ENCODE peak calls at places on chromosomes 11 and 22, in five cellular contexts. One of them, this sample, is unnamed.

GRCh38 chr11:11313426-11313825 is 39.6 kb downstream of the CSNK2A3 start:
- DNase-seq in DND-41: no peak
- DNase-seq in CD8-positive, alpha-beta T cell: no peak
- DNase-seq in neural progenitor cell: no peak
- DNase-seq in pancreas: no peak
- DNase-seq in this sample: no peak

GRCh38 chr22:17999851-18000250 is 24.5 kb downstream of the MICAL3 start:
- DNase-seq in DND-41: no peak
- DNase-seq in CD8-positive, alpha-beta T cell: no peak
- DNase-seq in neural progenitor cell: no peak
- DNase-seq in pancreas: no peak
- DNase-seq in this sample: peak; percentile 45

GRCh38 chr11:28228196-28228595 is 120.0 kb downstream of the METTL15 start:
- DNase-seq in DND-41: no peak
- DNase-seq in CD8-positive, alpha-beta T cell: no peak
- DNase-seq in neural progenitor cell: no peak
- DNase-seq in pancreas: no peak
- DNase-seq in this sample: no peak

GRCh38 chr11:11966826-11967668 is 41.4 kb downstream of the DKK3 start:
- DNase-seq in DND-41: peak; percentile 83
- DNase-seq in CD8-positive, alpha-beta T cell: peak; percentile 48
- DNase-seq in neural progenitor cell: peak; percentile 88
- DNase-seq in pancreas: peak; percentile 89
- DNase-seq in this sample: peak; percentile 94

GRCh38 chr22:46617250-46618103 is 2.7 kb upstream of the GRAMD4 start:
- DNase-seq in DND-41: no peak
- DNase-seq in CD8-positive, alpha-beta T cell: no peak
- DNase-seq in neural progenitor cell: no peak
- DNase-seq in pancreas: no peak
- DNase-seq in this sample: peak; percentile 91

GRCh38 chr22:23837911-23838685 is 708 bp downstream of the DERL3 start:
- DNase-seq in DND-41: no peak
- DNase-seq in CD8-positive, alpha-beta T cell: no peak
- DNase-seq in neural progenitor cell: peak; percentile 46
- DNase-seq in pancreas: peak; percentile 79
- DNase-seq in this sample: no peak

GRCh38 chr11:61890536-61891330 is 612 bp downstream of the FADS3 start:
- DNase-seq in DND-41: peak; percentile 41
- DNase-seq in CD8-positive, alpha-beta T cell: peak; percentile 7
- DNase-seq in neural progenitor cell: peak; percentile 71
- DNase-seq in pancreas: peak; percentile 82
- DNase-seq in this sample: peak; percentile 98

GRCh38 chr22:26385164-26385563 is 43.9 kb upstream of the ASPHD2 start:
- DNase-seq in DND-41: no peak
- DNase-seq in CD8-positive, alpha-beta T cell: no peak
- DNase-seq in neural progenitor cell: no peak
- DNase-seq in pancreas: no peak
- DNase-seq in this sample: no peak

GRCh38 chr11:131633978-131634377 is 263.6 kb downstream of the NTM start:
- DNase-seq in DND-41: no peak
- DNase-seq in CD8-positive, alpha-beta T cell: no peak
- DNase-seq in neural progenitor cell: no peak
- DNase-seq in pancreas: no peak
- DNase-seq in this sample: no peak

GRCh38 chr11:94832604-94833238 is 64.6 kb downstream of the AMOTL1 start:
- DNase-seq in DND-41: no peak
- DNase-seq in CD8-positive, alpha-beta T cell: no peak
- DNase-seq in neural progenitor cell: no peak
- DNase-seq in pancreas: no peak
- DNase-seq in this sample: no peak

GRCh38 chr22:41576877-41577276 is 12.8 kb downstream of the PMM1 start:
- DNase-seq in DND-41: peak; percentile 46
- DNase-seq in CD8-positive, alpha-beta T cell: no peak
- DNase-seq in neural progenitor cell: peak; percentile 86
- DNase-seq in pancreas: peak; percentile 79
- DNase-seq in this sample: peak; percentile 93

GRCh38 chr11:128482512-128483191 is 104.7 kb downstream of the ETS1 start:
- DNase-seq in DND-41: peak; percentile 53
- DNase-seq in CD8-positive, alpha-beta T cell: no peak
- DNase-seq in neural progenitor cell: no peak
- DNase-seq in pancreas: no peak
- DNase-seq in this sample: peak; percentile 69

GRCh38 chr11:122319842-122320555 is 204.0 kb upstream of the BLID start:
- DNase-seq in DND-41: no peak
- DNase-seq in CD8-positive, alpha-beta T cell: no peak
- DNase-seq in neural progenitor cell: peak; percentile 51
- DNase-seq in pancreas: no peak
- DNase-seq in this sample: no peak

GRCh38 chr22:30955153-30955552 is 13.4 kb downstream of the MORC2 start:
- DNase-seq in DND-41: no peak
- DNase-seq in CD8-positive, alpha-beta T cell: no peak
- DNase-seq in neural progenitor cell: no peak
- DNase-seq in pancreas: no peak
- DNase-seq in this sample: no peak

GRCh38 chr11:62077136-62077535 is 46.7 kb upstream of the INCENP start:
- DNase-seq in DND-41: no peak
- DNase-seq in CD8-positive, alpha-beta T cell: no peak
- DNase-seq in neural progenitor cell: no peak
- DNase-seq in pancreas: no peak
- DNase-seq in this sample: no peak

GRCh38 chr11:2511421-2512369 is 66.9 kb downstream of the KCNQ1 start:
- DNase-seq in DND-41: no peak
- DNase-seq in CD8-positive, alpha-beta T cell: no peak
- DNase-seq in neural progenitor cell: peak; percentile 1
- DNase-seq in pancreas: peak; percentile 38
- DNase-seq in this sample: peak; percentile 71

GRCh38 chr22:29855611-29856181 is 17.6 kb upstream of the ASCC2 start:
- DNase-seq in DND-41: no peak
- DNase-seq in CD8-positive, alpha-beta T cell: no peak
- DNase-seq in neural progenitor cell: no peak
- DNase-seq in pancreas: no peak
- DNase-seq in this sample: no peak

GRCh38 chr11:45935349-45936064 is 13.1 kb downstream of the LARGE2 start:
- DNase-seq in DND-41: no peak
- DNase-seq in CD8-positive, alpha-beta T cell: no peak
- DNase-seq in neural progenitor cell: no peak
- DNase-seq in pancreas: no peak
- DNase-seq in this sample: no peak

GRCh38 chr11:56905936-56906335 is 82.8 kb upstream of the OR5AK2 start:
- DNase-seq in DND-41: no peak
- DNase-seq in CD8-positive, alpha-beta T cell: no peak
- DNase-seq in neural progenitor cell: no peak
- DNase-seq in pancreas: no peak
- DNase-seq in this sample: no peak

GRCh38 chr11:44622190-44622650 is 56.8 kb downstream of the CD82 start:
- DNase-seq in DND-41: no peak
- DNase-seq in CD8-positive, alpha-beta T cell: no peak
- DNase-seq in neural progenitor cell: no peak
- DNase-seq in pancreas: no peak
- DNase-seq in this sample: peak; percentile 35

GRCh38 chr11:118752654-118753053 is 38.3 kb downstream of the DDX6 start:
- DNase-seq in DND-41: no peak
- DNase-seq in CD8-positive, alpha-beta T cell: no peak
- DNase-seq in neural progenitor cell: no peak
- DNase-seq in pancreas: no peak
- DNase-seq in this sample: no peak

GRCh38 chr11:85133636-85134035 is 493.5 kb downstream of the DLG2 start:
- DNase-seq in DND-41: no peak
- DNase-seq in CD8-positive, alpha-beta T cell: no peak
- DNase-seq in neural progenitor cell: peak; percentile 63
- DNase-seq in pancreas: no peak
- DNase-seq in this sample: no peak

GRCh38 chr11:64619811-64620285 is 28.8 kb downstream of the SLC22A12 start:
- DNase-seq in DND-41: peak; percentile 43
- DNase-seq in CD8-positive, alpha-beta T cell: no peak
- DNase-seq in neural progenitor cell: peak; percentile 56
- DNase-seq in pancreas: peak; percentile 57
- DNase-seq in this sample: peak; percentile 93

GRCh38 chr11:43567396-43567975 is 113.1 kb upstream of the HSD17B12 start:
- DNase-seq in DND-41: peak; percentile 24
- DNase-seq in CD8-positive, alpha-beta T cell: no peak
- DNase-seq in neural progenitor cell: peak; percentile 69
- DNase-seq in pancreas: no peak
- DNase-seq in this sample: peak; percentile 92

GRCh38 chr11:102312656-102313055 is 4.6 kb upstream of the BIRC3 start:
- DNase-seq in DND-41: no peak
- DNase-seq in CD8-positive, alpha-beta T cell: no peak
- DNase-seq in neural progenitor cell: no peak
- DNase-seq in pancreas: no peak
- DNase-seq in this sample: no peak
- H3K4me3 ChIP-seq in DND-41: no peak overlapping the region
- H3K4me3 ChIP-seq in CD8-positive, alpha-beta T cell: no peak overlapping the region
- H3K4me3 ChIP-seq in neural progenitor cell: no peak overlapping the region
- H3K4me3 ChIP-seq in pancreas: peak overlapping the region; percentile 27
- H3K4me3 ChIP-seq in this sample: peak overlapping the region; percentile 63

DNA sequence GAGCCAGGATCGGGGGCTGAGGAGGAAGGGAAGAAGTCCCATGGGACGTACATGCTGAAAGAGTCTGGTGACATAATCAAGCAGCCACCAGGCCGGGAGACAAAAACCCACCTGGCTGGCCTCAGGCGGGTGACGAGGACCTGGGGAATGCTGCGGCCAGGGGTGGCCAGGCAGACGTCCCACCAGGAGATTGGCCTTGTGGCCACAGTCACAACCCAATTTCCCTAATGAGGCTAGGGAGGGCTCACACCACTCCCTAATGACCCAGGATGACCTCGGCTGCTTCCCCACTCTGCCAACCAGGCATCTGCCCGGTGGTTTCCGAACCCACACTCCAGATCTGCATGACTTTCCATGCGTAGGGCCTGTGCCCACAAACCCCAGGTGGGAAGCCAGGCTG is 66.9 kb downstream of the SCUBE1 start:
- DNase-seq in DND-41: no peak
- DNase-seq in CD8-positive, alpha-beta T cell: no peak
- DNase-seq in neural progenitor cell: no peak
- DNase-seq in pancreas: no peak
- DNase-seq in this sample: no peak
- H3K27ac ChIP-seq in DND-41: no peak overlapping the region
- H3K27ac ChIP-seq in CD8-positive, alpha-beta T cell: no peak overlapping the region
- H3K27ac ChIP-seq in neural progenitor cell: no peak overlapping the region
- H3K27ac ChIP-seq in pancreas: no peak overlapping the region
- H3K27ac ChIP-seq in this sample: no peak overlapping the region

GRCh38 chr11:114167355-114168085 is 108.0 kb downstream of the ZBTB16 start:
- DNase-seq in DND-41: no peak
- DNase-seq in CD8-positive, alpha-beta T cell: no peak
- DNase-seq in neural progenitor cell: no peak
- DNase-seq in pancreas: no peak
- DNase-seq in this sample: no peak

GRCh38 chr11:114168691-114169090 is 109.2 kb downstream of the ZBTB16 start:
- DNase-seq in DND-41: no peak
- DNase-seq in CD8-positive, alpha-beta T cell: no peak
- DNase-seq in neural progenitor cell: no peak
- DNase-seq in pancreas: no peak
- DNase-seq in this sample: no peak

GRCh38 chr11:114169321-114169749 is 109.8 kb downstream of the ZBTB16 start:
- DNase-seq in DND-41: no peak
- DNase-seq in CD8-positive, alpha-beta T cell: no peak
- DNase-seq in neural progenitor cell: no peak
- DNase-seq in pancreas: no peak
- DNase-seq in this sample: no peak

GRCh38 chr11:114166897-114167323 is 107.4 kb downstream of the ZBTB16 start:
- DNase-seq in DND-41: no peak
- DNase-seq in CD8-positive, alpha-beta T cell: no peak
- DNase-seq in neural progenitor cell: no peak
- DNase-seq in pancreas: no peak
- DNase-seq in this sample: peak; percentile 89

DNA sequence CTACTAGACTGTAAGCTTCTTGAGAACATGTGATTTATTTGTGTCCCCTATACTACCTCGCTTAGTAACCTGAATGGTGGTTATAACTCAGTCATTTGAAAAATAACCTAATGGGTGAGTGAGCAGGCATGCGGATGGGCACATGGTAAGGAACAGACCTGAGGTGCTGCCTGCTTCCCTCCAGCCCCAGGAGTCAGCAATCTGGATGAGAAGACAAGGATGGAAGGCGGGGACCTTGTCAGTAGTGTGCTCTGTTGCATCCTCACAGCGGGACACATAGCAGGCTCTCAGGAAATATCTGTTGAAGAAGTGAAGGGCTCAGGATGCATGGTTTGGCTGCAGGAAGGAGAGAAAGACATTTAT is 108.6 kb downstream of the ZBTB16 start:
- DNase-seq in DND-41: no peak
- DNase-seq in CD8-positive, alpha-beta T cell: no peak
- DNase-seq in neural progenitor cell: no peak
- DNase-seq in pancreas: no peak
- DNase-seq in this sample: no peak
- H3K4me1 ChIP-seq in DND-41: peaks cover 12% of the 10 kb centered on the region
- H3K4me1 ChIP-seq in CD8-positive, alpha-beta T cell: peaks cover 87% of the 10 kb centered on the region
- H3K4me1 ChIP-seq in neural progenitor cell: peaks cover 70% of the 10 kb centered on the region
- H3K4me1 ChIP-seq in pancreas: peaks cover 96% of the 10 kb centered on the region
- H3K4me1 ChIP-seq in this sample: peaks cover 25% of the 10 kb centered on the region

GRCh38 chr11:132716037-132716436 is 816.3 kb downstream of the OPCML start:
- DNase-seq in DND-41: no peak
- DNase-seq in CD8-positive, alpha-beta T cell: no peak
- DNase-seq in neural progenitor cell: no peak
- DNase-seq in pancreas: no peak
- DNase-seq in this sample: no peak
- H3K4me3 ChIP-seq in DND-41: no peak overlapping the region
- H3K4me3 ChIP-seq in CD8-positive, alpha-beta T cell: no peak overlapping the region
- H3K4me3 ChIP-seq in neural progenitor cell: no peak overlapping the region
- H3K4me3 ChIP-seq in pancreas: no peak overlapping the region
- H3K4me3 ChIP-seq in this sample: no peak overlapping the region

GRCh38 chr22:19962246-19962908 is 20.8 kb upstream of the TXNRD2 start:
- DNase-seq in DND-41: peak; percentile 89
- DNase-seq in CD8-positive, alpha-beta T cell: no peak
- DNase-seq in neural progenitor cell: peak; percentile 95
- DNase-seq in pancreas: peak; percentile 92
- DNase-seq in this sample: peak; percentile 99

GRCh38 chr22:19962909-19963806 is 21.5 kb upstream of the TXNRD2 start:
- DNase-seq in DND-41: no peak
- DNase-seq in CD8-positive, alpha-beta T cell: no peak
- DNase-seq in neural progenitor cell: no peak
- DNase-seq in pancreas: peak; percentile 96
- DNase-seq in this sample: peak; percentile 65

GRCh38 chr22:19960491-19961200 is 19.0 kb upstream of the TXNRD2 start:
- DNase-seq in DND-41: no peak
- DNase-seq in CD8-positive, alpha-beta T cell: no peak
- DNase-seq in neural progenitor cell: no peak
- DNase-seq in pancreas: peak; percentile 40
- DNase-seq in this sample: no peak

GRCh38 chr22:19961201-19961580 is 19.6 kb upstream of the TXNRD2 start:
- DNase-seq in DND-41: no peak
- DNase-seq in CD8-positive, alpha-beta T cell: no peak
- DNase-seq in neural progenitor cell: no peak
- DNase-seq in pancreas: peak; percentile 67
- DNase-seq in this sample: no peak

GRCh38 chr22:19961868-19962245 is 20.2 kb upstream of the TXNRD2 start:
- DNase-seq in DND-41: no peak
- DNase-seq in CD8-positive, alpha-beta T cell: no peak
- DNase-seq in neural progenitor cell: no peak
- DNase-seq in pancreas: peak; percentile 64
- DNase-seq in this sample: no peak
- H3K27ac ChIP-seq in DND-41: no peak overlapping the region
- H3K27ac ChIP-seq in CD8-positive, alpha-beta T cell: no peak overlapping the region
- H3K27ac ChIP-seq in neural progenitor cell: no peak overlapping the region
- H3K27ac ChIP-seq in pancreas: no peak overlapping the region
- H3K27ac ChIP-seq in this sample: no peak overlapping the region